ENCODE peak calls at places on chromosomes 7 and 10, in five cellular contexts. H is progenitor cell of endocrine pancreas, U is right atrium auricular region, M is neural progenitor cell, T is epithelial cell of esophagus. K is an unnamed sample.

GRCh38 chr10:45239642-45240041 is 75.8 kb downstream of the OR13A1 start:
- DNase-seq in H (no peak), U (no peak), M (no peak), T (no peak), K (no peak)

GRCh38 chr10:126373982-126374381 is 14.3 kb downstream of the ADAM12 start:
- DNase-seq in H (no peak), U (no peak), M (no peak), T (peak), K (no peak)

GRCh38 chr7:93414574-93414973 is 159.9 kb downstream of the CALCR start:
- DNase-seq in H (no peak), U (no peak), M (no peak), T (peak), K (no peak)

GRCh38 chr10:17200885-17201164 is 647 bp downstream of the TRDMT1 start:
- DNase-seq in H (no peak), U (peak), M (no peak), T (peak), K (no peak)

GRCh38 chr7:105672820-105673219 is 91.5 kb upstream of the EFCAB10 start:
- DNase-seq in H (no peak), U (no peak), M (no peak), T (no peak), K (no peak)

GRCh38 chr10:1049425-1049958 is 573 bp upstream of the IDI1 start:
- DNase-seq in H (no peak), U (no peak), M (peak), T (no peak), K (peak)

GRCh38 chr10:99834410-99834809 is 52.0 kb downstream of the ABCC2 start:
- DNase-seq in H (no peak), U (no peak), M (no peak), T (peak), K (no peak)

GRCh38 chr10:17144757-17145156 is 15.1 kb upstream of the CUBN start:
- DNase-seq in H (no peak), U (no peak), M (no peak), T (peak), K (no peak)

GRCh38 chr10:89360153-89360552 is 17.7 kb upstream of the IFIT1B start:
- DNase-seq in H (no peak), U (no peak), M (no peak), T (no peak), K (no peak)

GRCh38 chr7:2541291-2542010 is 13.9 kb downstream of the BRAT1 start:
- DNase-seq in H (no peak), U (no peak), M (no peak), T (no peak), K (no peak)

GRCh38 chr10:100014129-100014762 is 4.5 kb upstream of the DNMBP start:
- DNase-seq in H (no peak), U (no peak), M (no peak), T (no peak), K (no peak)

GRCh38 chr10:4733150-4733842 is 92.7 kb upstream of the AKR1E2 start:
- DNase-seq in H (no peak), U (no peak), M (no peak), T (peak), K (no peak)

GRCh38 chr7:29255839-29256782 is 61.5 kb downstream of the CHN2 start:
- DNase-seq in H (no peak), U (no peak), M (no peak), T (peak), K (no peak)

GRCh38 chr10:35552622-35553342 is 52.4 kb upstream of the GJD4 start:
- DNase-seq in H (no peak), U (no peak), M (no peak), T (no peak), K (no peak)

GRCh38 chr7:117667456-117667855 is 187.6 kb downstream of the CFTR start:
- DNase-seq in H (no peak), U (no peak), M (no peak), T (no peak), K (no peak)

GRCh38 chr7:28024786-28025334 is 155.7 kb downstream of the JAZF1 start:
- DNase-seq in H (no peak), U (no peak), M (no peak), T (no peak), K (no peak)

GRCh38 chr10:69382382-69383117 is 34.2 kb downstream of the TACR2 start:
- DNase-seq in H (no peak), U (no peak), M (no peak), T (peak), K (no peak)

GRCh38 chr10:78248651-78249464 is 215.2 kb downstream of the RPS24 start:
- DNase-seq in H (no peak), U (no peak), M (no peak), T (no peak), K (no peak)

GRCh38 chr10:15725603-15726002 is 5.9 kb upstream of the ITGA8 start:
- DNase-seq in H (no peak), U (no peak), M (peak), T (peak), K (peak)

GRCh38 chr7:15554744-15555143 is 7.1 kb downstream of the AGMO start:
- DNase-seq in H (no peak), U (no peak), M (no peak), T (no peak), K (no peak)

GRCh38 chr10:125159486-125159931 is 854 bp downstream of the CTBP2 start:
- DNase-seq in H (no peak), U (no peak), M (peak), T (no peak), K (peak)

GRCh38 chr10:47141349-47141748 is 158.6 kb upstream of the GDF10 start:
- DNase-seq in H (no peak), U (no peak), M (no peak), T (no peak), K (no peak)

GRCh38 chr10:30893208-30893607 is 138.5 kb downstream of the ZNF438 start:
- DNase-seq in H (no peak), U (no peak), M (no peak), T (no peak), K (no peak)

GRCh38 chr7:37942934-37943610 is 22.6 kb downstream of the EPDR1 start:
- DNase-seq in H (no peak), U (peak), M (peak), T (no peak), K (peak)

GRCh38 chr10:117174439-117175214 is 22.7 kb upstream of the KCNK18 start:
- DNase-seq in H (peak), U (peak), M (peak), T (peak), K (peak)

GRCh38 chr7:158357106-158357897 is 230.3 kb downstream of the PTPRN2 start:
- DNase-seq in H (no peak), U (peak), M (no peak), T (no peak), K (no peak)

GRCh38 chr7:69638674-69639073 is 40.4 kb downstream of the AUTS2 start:
- DNase-seq in H (no peak), U (no peak), M (no peak), T (no peak), K (no peak)
- TF ChIP-seq CTCF in H (no peak), U (no peak), M (no peak), T (no peak), K (no peak)

GRCh38 chr7:44145419-44145968 is 4.4 kb upstream of the MYL7 start:
- DNase-seq in H (no peak), U (no peak), M (peak), T (peak), K (no peak)

GRCh38 chr7:44148961-44149550 is 7.9 kb upstream of the MYL7 start:
- DNase-seq in H (no peak), U (no peak), M (no peak), T (no peak), K (no peak)

GRCh38 chr7:44145969-44146897 is 5.1 kb upstream of the MYL7 start:
- DNase-seq in H (peak), U (peak), M (peak), T (peak), K (peak)

GRCh38 chr7:44144968-44145418 is 3.9 kb upstream of the MYL7 start:
- DNase-seq in H (no peak), U (no peak), M (no peak), T (no peak), K (no peak)

DNA sequence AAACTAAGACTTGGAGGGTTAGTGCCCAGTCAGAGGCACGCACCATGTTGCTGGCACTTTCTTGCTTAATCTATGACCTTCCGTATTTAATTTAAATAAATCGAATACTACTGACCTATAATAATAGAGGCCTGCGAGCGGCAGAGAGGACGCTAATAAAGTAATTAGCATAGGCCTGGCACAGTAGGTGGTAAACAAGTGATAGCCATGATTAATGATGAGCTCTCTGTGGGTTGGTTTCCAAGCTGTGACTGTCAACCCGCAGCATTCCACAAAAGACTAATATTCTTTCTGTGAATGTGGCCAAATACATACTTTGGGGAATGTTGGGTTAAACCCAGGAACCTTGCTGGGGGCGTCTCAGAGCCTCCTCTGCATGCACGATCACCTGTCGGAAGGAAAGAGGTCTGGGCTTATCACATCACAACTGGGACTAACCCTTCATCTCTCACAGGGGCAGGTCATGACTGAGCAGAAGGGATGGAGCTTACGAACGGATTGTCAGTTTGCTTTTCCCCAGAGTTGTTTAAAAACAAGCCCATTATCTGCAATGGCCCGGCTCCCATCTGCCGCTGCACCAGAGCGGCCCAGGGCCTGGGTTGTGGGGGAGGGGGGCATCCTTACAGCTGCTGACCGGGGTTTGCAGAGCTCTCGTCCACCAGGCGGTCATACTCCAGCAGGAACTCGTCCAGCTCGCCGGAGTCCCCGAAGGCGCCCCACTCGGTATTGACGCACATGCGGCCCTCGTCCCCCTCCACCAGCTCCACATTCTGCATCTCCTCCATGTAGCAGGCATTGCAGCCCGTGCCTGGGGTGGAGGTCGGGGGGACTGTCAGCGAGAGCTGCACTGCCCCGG is 6.1 kb upstream of the MYL7 start:
- DNase-seq in H (no peak), U (no peak), M (peak), T (no peak), K (no peak)
- TF ChIP-seq CTCF in H (peak), U (no peak), M (no peak), T (no peak), K (no peak)

DNA sequence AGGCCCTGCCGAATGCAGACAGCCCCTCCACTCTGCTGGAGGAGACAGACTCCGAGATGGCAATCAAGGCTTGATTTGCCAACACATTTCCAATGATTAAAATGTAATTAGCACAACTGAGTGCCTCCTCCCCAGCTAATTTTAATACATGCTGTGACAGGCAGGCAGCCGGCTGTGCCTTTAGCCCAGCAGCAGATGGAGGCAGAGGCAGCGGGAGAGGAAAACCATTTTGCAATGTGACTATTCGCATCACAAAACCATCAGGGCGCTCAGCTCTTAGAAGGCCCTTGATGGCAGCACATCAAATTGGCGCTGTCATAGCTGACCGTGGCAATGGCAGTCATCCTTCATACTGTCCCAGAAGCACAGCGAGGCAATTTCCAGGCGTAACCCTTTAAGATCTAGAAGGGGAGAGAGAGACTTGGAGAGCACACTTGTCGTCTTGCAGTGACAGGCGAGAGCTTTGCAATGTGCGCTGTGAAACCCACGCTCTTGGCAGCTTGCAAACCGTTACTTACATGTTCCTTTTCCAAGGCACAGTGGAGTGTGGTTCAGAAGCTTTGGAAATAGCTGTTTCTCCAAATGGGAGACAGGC is 714.8 kb upstream of the GALNT17 start:
- DNase-seq in H (no peak), U (no peak), M (peak), T (no peak), K (no peak)
- TF ChIP-seq CTCF in H (no peak), U (no peak), M (peak), T (peak), K (no peak)

DNA sequence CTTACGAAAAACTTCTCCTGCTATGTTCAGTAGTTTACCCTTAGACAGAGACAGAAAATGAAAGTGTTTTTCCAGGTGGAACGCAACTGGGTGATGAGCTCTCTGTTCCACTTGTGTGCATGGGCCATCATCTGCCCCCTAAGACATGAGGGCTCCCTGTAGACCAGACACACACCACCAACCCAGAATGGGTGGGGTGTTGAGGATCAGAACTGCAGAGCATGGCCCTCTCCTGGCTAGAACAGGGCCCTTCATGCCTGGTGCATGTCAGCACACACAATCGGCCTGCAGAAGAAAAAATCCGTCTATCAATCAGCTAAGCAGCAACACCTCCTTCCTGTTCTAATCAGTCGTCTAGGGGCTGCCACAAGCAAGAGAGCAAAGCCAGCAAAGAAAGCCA is 186.2 kb upstream of the INHBA start:
- DNase-seq in H (no peak), U (no peak), M (no peak), T (no peak), K (no peak)
- TF ChIP-seq CTCF in H (no peak), U (no peak), M (no peak), T (no peak), K (no peak)

GRCh38 chr7:17474724-17475344 is 176.4 kb downstream of the AHR start:
- DNase-seq in H (no peak), U (no peak), M (peak), T (no peak), K (peak)
- TF ChIP-seq CTCF in H (peak), U (no peak), M (peak), T (peak), K (peak)

DNA sequence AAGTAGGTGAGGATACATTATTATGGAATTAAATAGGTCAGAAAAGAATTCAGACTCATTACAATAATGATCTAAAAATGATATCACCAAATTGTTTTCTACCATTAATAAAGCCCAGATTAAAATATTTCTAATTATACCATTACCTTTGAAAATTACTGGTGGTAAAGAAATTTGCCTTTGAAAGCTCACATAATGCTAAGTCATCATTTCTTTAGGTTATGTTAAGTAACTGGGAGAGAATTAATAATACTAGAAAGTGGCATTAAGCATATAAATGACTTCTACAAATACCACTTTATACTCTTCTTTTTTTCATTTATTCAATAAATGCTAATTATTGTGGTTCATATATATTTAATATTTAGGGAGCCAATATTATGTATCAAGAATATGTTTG is 641.2 kb upstream of the LRRTM3 start:
- DNase-seq in H (no peak), U (no peak), M (no peak), T (no peak), K (no peak)
- TF ChIP-seq CTCF in H (no peak), U (no peak), M (no peak), T (no peak), K (no peak)

GRCh38 chr7:150968056-150968455 is 10.1 kb downstream of the KCNH2 start:
- DNase-seq in H (no peak), U (no peak), M (no peak), T (no peak), K (no peak)

GRCh38 chr7:150964593-150965111 is 13.5 kb downstream of the KCNH2 start:
- DNase-seq in H (no peak), U (peak), M (peak), T (no peak), K (no peak)

GRCh38 chr7:150965273-150965830 is 12.8 kb downstream of the KCNH2 start:
- DNase-seq in H (no peak), U (no peak), M (no peak), T (no peak), K (no peak)

GRCh38 chr7:150967332-150967731 is 10.8 kb downstream of the KCNH2 start:
- DNase-seq in H (no peak), U (no peak), M (no peak), T (no peak), K (no peak)

GRCh38 chr7:150966002-150966401 is 12.1 kb downstream of the KCNH2 start:
- DNase-seq in H (no peak), U (no peak), M (peak), T (no peak), K (peak)
- TF ChIP-seq CTCF in H (peak), U (no peak), M (peak), T (no peak), K (no peak)

GRCh38 chr10:61284222-61284890 is 168.8 kb downstream of the TMEM26 start:
- DNase-seq in H (no peak), U (no peak), M (peak), T (peak), K (no peak)

GRCh38 chr10:61283066-61283465 is 170.1 kb downstream of the TMEM26 start:
- DNase-seq in H (no peak), U (no peak), M (no peak), T (no peak), K (no peak)

GRCh38 chr10:61285749-61286148 is 167.4 kb downstream of the TMEM26 start:
- DNase-seq in H (no peak), U (no peak), M (no peak), T (no peak), K (no peak)

GRCh38 chr10:61286695-61287094 is 166.5 kb downstream of the TMEM26 start:
- DNase-seq in H (no peak), U (no peak), M (no peak), T (no peak), K (no peak)

DNA sequence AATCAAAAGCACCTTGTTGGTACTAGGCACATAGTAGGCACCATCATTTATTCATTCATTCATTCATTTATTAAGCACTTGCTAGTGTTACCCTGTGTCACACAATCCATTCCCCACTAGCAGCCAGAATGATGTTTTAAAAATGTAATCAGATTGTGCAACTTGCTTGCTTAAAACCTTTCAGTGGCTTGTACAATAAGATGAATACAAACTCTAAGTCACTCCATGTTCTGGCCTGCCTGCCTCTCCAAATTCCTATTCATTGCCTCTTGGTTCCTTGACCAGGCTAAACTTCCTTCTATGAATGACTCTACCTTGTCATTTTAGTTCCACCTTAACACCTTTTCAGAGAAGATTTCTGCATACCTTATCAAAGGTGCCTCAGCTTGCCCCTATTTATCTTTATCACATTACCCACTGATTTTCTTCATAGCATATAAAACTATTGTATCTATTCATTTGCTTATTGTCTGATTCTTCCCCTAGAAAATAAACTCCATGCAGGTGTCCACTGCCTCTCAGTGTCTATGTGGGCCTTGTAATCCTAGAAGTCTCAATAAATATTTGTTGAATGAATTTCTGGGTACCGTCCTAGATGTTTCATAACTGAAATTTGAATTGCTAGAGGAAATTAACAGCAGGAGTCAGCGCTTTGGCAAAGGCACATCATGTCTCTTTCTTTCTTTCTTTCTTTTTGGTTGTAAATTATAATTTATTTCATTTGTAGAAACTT is 169.5 kb downstream of the TMEM26 start:
- DNase-seq in H (no peak), U (no peak), M (no peak), T (peak), K (no peak)
- TF ChIP-seq CTCF in H (no peak), U (no peak), M (no peak), T (no peak), K (no peak)

GRCh38 chr10:23528419-23528818 is 89.5 kb downstream of the OTUD1 start:
- DNase-seq in H (no peak), U (no peak), M (no peak), T (no peak), K (no peak)

GRCh38 chr10:23525406-23525805 is 86.5 kb downstream of the OTUD1 start:
- DNase-seq in H (no peak), U (no peak), M (no peak), T (peak), K (no peak)

GRCh38 chr10:23533212-23533611 is 94.3 kb downstream of the OTUD1 start:
- DNase-seq in H (no peak), U (no peak), M (no peak), T (peak), K (no peak)

GRCh38 chr10:23534328-23534727 is 95.5 kb downstream of the OTUD1 start:
- DNase-seq in H (no peak), U (no peak), M (no peak), T (no peak), K (no peak)

GRCh38 chr10:23530079-23530478 is 91.2 kb downstream of the OTUD1 start:
- DNase-seq in H (no peak), U (no peak), M (no peak), T (peak), K (no peak)
- TF ChIP-seq CTCF in H (peak), U (no peak), M (no peak), T (peak), K (peak)